ENCODE peak calls at places on chromosomes 6 and 20, in eight cellular contexts. H, L, G, E, J, B, M and P are unnamed samples.

GRCh38 chr6:157099912-157100593 is 223.3 kb downstream of the TMEM242 start:
- DNase-seq in H (peak; percentile 24), L (no peak), G (no peak), E (no peak), J (no peak), B (no peak), M (no peak), P (no peak)

GRCh38 chr6:128251445-128251844 is 269.0 kb downstream of the PTPRK start:
- DNase-seq in H (no peak), L (no peak), G (no peak), E (no peak), J (no peak), B (no peak), M (no peak), P (no peak)

GRCh38 chr6:14601490-14601889 is 483.9 kb downstream of the CD83 start:
- DNase-seq in H (no peak), L (no peak), G (no peak), E (peak; percentile 57), J (no peak), B (no peak), M (no peak), P (no peak)

GRCh38 chr6:143074670-143075318 is 14.1 kb downstream of the AIG1 start:
- DNase-seq in H (no peak), L (no peak), G (no peak), E (no peak), J (peak; percentile 27), B (no peak), M (no peak), P (no peak)

GRCh38 chr6:132054525-132054924 is 103.4 kb upstream of the CCN2 start:
- DNase-seq in H (no peak), L (no peak), G (no peak), E (no peak), J (peak; percentile 68), B (no peak), M (no peak), P (no peak)

GRCh38 chr6:118968416-118968815 is 33.5 kb upstream of the MCM9 start:
- DNase-seq in H (peak; percentile 5), L (no peak), G (no peak), E (no peak), J (peak; percentile 8), B (no peak), M (no peak), P (no peak)

GRCh38 chr6:7523922-7524321 is 17.5 kb upstream of the DSP start:
- DNase-seq in H (no peak), L (no peak), G (no peak), E (no peak), J (no peak), B (no peak), M (no peak), P (no peak)

GRCh38 chr6:28383235-28384142 is 16.1 kb downstream of the ZSCAN12 start:
- DNase-seq in H (peak; percentile 88), L (no peak), G (peak; percentile 80), E (peak; percentile 88), J (peak; percentile 65), B (peak; percentile 79), M (peak; percentile 91), P (peak; percentile 89)

GRCh38 chr20:16699287-16699686 is 30.5 kb upstream of the SNRPB2 start:
- DNase-seq in H (no peak), L (no peak), G (no peak), E (no peak), J (no peak), B (no peak), M (no peak), P (no peak)
- TF ChIP-seq CTCF in H (no peak), L (no peak), G (no peak), E (no peak), J (no peak), B (no peak), M (no peak), P (no peak)

GRCh38 chr6:13233106-13233505 is 95.2 kb downstream of the TBC1D7 start:
- DNase-seq in H (no peak), L (no peak), G (no peak), E (no peak), J (no peak), B (no peak), M (no peak), P (no peak)

GRCh38 chr6:13228264-13229204 is 99.8 kb downstream of the TBC1D7 start:
- DNase-seq in H (no peak), L (no peak), G (no peak), E (no peak), J (no peak), B (no peak), M (no peak), P (no peak)

GRCh38 chr6:13226071-13226470 is 102.3 kb downstream of the TBC1D7 start:
- DNase-seq in H (no peak), L (no peak), G (no peak), E (no peak), J (no peak), B (no peak), M (no peak), P (no peak)

GRCh38 chr6:13234130-13234529 is 94.2 kb downstream of the TBC1D7 start:
- DNase-seq in H (no peak), L (peak; percentile 16), G (no peak), E (no peak), J (peak; percentile 85), B (no peak), M (no peak), P (no peak)

DNA sequence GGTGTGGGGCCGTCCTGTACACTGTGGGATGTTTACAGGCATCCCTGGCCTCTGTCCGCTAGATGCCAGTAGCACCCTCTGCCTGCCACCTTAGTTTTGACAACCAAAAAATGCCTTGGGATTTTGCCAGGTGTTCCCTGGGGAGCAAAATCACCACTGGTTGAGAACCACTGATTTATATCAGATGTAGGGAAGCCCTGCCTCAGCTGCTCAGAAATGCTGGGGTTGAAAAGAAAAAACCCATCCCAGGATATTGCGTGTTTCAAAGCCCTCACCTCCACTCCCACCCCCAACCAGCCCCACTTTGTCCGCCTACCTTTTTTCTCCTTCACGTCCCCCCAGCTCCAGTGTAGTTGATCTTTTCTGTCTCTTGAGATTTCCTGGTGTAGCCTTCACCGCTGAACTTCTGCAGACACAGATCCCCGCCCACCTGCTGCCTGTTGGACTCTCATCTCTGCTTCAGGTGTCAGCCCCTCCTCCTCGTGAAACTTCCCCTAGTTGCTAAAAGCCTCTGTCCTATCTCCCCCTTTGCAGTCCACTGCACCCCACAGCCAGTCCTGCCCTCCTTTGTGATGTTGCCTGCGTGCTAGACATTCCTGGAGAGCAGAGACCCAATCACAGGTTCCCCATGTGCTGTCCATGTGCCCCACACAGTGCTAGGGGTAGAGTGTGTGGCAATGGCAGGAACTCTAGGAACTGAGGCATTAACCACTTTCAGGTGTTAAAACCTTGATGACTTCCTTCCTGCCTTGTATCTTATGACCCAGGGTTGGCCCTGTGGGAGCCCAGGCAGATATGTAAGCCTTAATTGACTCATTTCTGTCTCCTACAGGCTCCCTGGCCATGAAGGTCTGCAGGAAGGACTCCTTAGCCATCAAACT is 98.9 kb downstream of the TBC1D7 start:
- DNase-seq in H (peak; percentile 10), L (no peak), G (no peak), E (no peak), J (peak; percentile 12), B (no peak), M (no peak), P (no peak)
- TF ChIP-seq CTCF in H (no peak), L (no peak), G (no peak), E (no peak), J (peak; percentile 15), B (no peak), M (peak; percentile 9), P (peak; percentile 38)

GRCh38 chr20:44850272-44850671 is 35.2 kb upstream of the YWHAB start:
- DNase-seq in H (no peak), L (no peak), G (no peak), E (no peak), J (no peak), B (no peak), M (no peak), P (no peak)

GRCh38 chr20:44850883-44851282 is 34.6 kb upstream of the YWHAB start:
- DNase-seq in H (no peak), L (no peak), G (no peak), E (no peak), J (no peak), B (no peak), M (no peak), P (no peak)

GRCh38 chr20:44848254-44849015 is 37.1 kb upstream of the YWHAB start:
- DNase-seq in H (no peak), L (no peak), G (no peak), E (no peak), J (no peak), B (no peak), M (no peak), P (no peak)

GRCh38 chr20:44851545-44851944 is 34.0 kb upstream of the YWHAB start:
- DNase-seq in H (no peak), L (no peak), G (no peak), E (no peak), J (no peak), B (no peak), M (no peak), P (no peak)

GRCh38 chr20:44849712-44850111 is 35.8 kb upstream of the YWHAB start:
- DNase-seq in H (no peak), L (no peak), G (no peak), E (no peak), J (no peak), B (no peak), M (no peak), P (no peak)
- TF ChIP-seq CTCF in H (no peak), L (no peak), G (no peak), E (no peak), J (no peak), B (no peak), M (peak; percentile 23), P (no peak)

GRCh38 chr6:26311385-26312095 is 53.5 kb upstream of the BTN3A2 start:
- DNase-seq in H (peak; percentile 30), L (no peak), G (peak; percentile 32), E (no peak), J (peak; percentile 69), B (no peak), M (no peak), P (no peak)
- TF ChIP-seq CTCF in H (no peak), L (no peak), G (no peak), E (no peak), J (no peak), B (no peak), M (peak; percentile 39), P (no peak)